ENCODE peak calls at places on chromosomes 7 and 10, in seven cellular contexts. N, K, B, W, G, X and P are unnamed samples.

GRCh38 chr10:129767751-129768150 is 196.3 kb downstream of the EBF3 start:
- DNase-seq in N (no peak), K (peak; percentile 47), B (no peak), W (no peak), G (no peak), X (no peak), P (no peak)

GRCh38 chr10:102431452-102432124 is 786 bp downstream of the CUEDC2 start:
- DNase-seq in N (no peak), K (no peak), B (no peak), W (no peak), G (no peak), X (peak; percentile 57), P (peak; percentile 59)

GRCh38 chr10:50999163-50999562 is 75.1 kb upstream of the PRKG1 start:
- DNase-seq in N (no peak), K (no peak), B (no peak), W (no peak), G (no peak), X (no peak), P (peak; percentile 42)

GRCh38 chr7:18590744-18591340 is 95.3 kb downstream of the HDAC9 start:
- DNase-seq in N (no peak), K (no peak), B (no peak), W (no peak), G (no peak), X (peak; percentile 87), P (peak; percentile 77)

GRCh38 chr10:120581496-120581895 is 124.5 kb downstream of the PLPP4 start:
- DNase-seq in N (no peak), K (no peak), B (no peak), W (no peak), G (no peak), X (no peak), P (no peak)

GRCh38 chr7:38367301-38367700 is 93.9 kb upstream of the TARP start:
- DNase-seq in N (no peak), K (no peak), B (no peak), W (no peak), G (no peak), X (no peak), P (peak; percentile 13)

GRCh38 chr7:155453296-155454182 is 4.4 kb upstream of the EN2 start:
- DNase-seq in N (no peak), K (no peak), B (no peak), W (peak; percentile 50), G (no peak), X (no peak), P (no peak)

GRCh38 chr7:24884401-24884800 is 95.6 kb downstream of the OSBPL3 start:
- DNase-seq in N (no peak), K (no peak), B (no peak), W (no peak), G (no peak), X (peak; percentile 18), P (no peak)

GRCh38 chr10:97015199-97015693 is 170.5 kb downstream of the SLIT1 start:
- DNase-seq in N (no peak), K (no peak), B (no peak), W (no peak), G (no peak), X (no peak), P (no peak)

GRCh38 chr10:15864419-15864818 is 4.1 kb upstream of the MINDY3 start:
- DNase-seq in N (no peak), K (no peak), B (no peak), W (no peak), G (no peak), X (no peak), P (no peak)

GRCh38 chr10:123166618-123167017 is 12.4 kb downstream of the BUB3 start:
- DNase-seq in N (no peak), K (no peak), B (no peak), W (no peak), G (no peak), X (no peak), P (no peak)

GRCh38 chr10:122140941-122141623 is 130.0 kb upstream of the BTBD16 start:
- DNase-seq in N (peak; percentile 92), K (peak; percentile 98), B (peak; percentile 76), W (no peak), G (no peak), X (peak; percentile 91), P (peak; percentile 93)

DNA sequence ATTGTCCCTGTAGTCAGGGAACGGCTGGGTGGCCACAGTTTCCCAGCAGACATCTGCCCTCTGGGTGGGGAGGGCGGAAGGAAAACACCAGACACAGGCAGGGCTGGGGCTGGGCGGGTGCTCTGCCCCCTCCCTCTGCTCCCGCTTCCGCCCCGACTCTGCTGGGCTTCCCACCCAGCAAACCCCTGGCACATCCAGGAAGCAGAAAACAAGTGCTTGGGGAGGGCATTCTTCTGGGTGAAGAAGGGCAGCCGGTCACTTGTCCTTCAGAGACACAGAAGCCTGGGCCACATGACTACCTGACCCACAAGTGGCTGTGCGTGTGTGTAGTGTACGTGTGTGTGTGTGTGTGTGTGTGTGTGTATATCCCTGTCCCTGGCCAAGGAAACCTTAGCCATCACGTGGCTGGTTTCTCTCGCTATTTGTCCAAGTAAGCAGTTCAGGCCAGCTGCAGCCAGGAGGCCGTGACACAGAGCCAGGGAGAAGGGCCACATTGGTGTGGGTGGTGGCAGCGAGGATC is 77.9 kb downstream of the ZMIZ1 start:
- DNase-seq in N (peak; percentile 80), K (peak; percentile 91), B (peak; percentile 81), W (no peak), G (no peak), X (no peak), P (no peak)
- H3K4me3 ChIP-seq in N (no peak overlapping the region), K (no peak overlapping the region), B (no peak overlapping the region), W (no peak overlapping the region), G (peak overlapping the region; percentile 28), X (no peak overlapping the region), P (no peak overlapping the region)

DNA sequence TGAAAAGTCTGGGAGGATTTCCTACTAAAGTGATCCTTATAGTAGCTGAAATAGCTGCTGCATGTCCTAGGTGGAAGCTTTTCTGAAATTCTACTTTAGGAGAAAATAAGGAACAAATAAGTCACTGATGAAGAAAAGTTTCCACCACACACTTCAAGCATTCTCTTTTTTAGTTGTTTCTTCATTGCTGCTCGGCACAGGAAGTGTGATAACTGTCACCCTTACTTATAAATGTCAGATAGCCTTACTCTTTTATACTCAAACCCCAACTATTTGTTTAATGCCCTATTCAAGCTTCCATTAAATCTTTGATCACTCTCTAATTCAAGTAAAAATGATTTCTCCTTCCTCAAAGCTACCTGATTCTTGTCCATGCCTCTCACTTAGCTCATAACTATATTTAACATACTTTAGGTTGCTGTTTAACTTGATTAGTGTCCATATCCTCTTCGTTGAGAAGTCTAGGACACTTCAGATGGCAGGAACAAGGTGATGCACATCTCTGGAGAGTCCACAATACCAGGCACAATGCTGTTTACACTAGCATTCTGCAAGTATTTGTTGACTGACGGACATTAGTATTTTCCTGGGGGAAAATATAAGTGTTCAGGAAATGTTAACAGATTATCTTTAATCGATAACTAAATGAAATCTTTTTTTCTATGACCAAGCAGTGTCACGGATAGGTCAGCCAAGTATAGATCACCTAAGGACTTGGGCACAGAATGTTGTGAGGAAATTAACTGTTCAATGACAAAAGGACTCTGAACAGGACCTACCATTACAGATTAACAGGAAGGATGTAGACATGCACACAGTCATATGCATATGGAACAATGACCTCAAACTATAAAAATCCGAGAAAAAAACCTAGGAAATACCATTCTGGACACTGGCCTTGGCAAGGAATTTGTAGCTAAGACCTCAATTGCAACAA is 67.4 kb downstream of the ZNF438 start:
- DNase-seq in N (no peak), K (no peak), B (no peak), W (no peak), G (no peak), X (no peak), P (no peak)
- H3K4me3 ChIP-seq in N (no peak overlapping the region), K (no peak overlapping the region), B (no peak overlapping the region), W (no peak overlapping the region), G (no peak overlapping the region), X (no peak overlapping the region), P (no peak overlapping the region)

DNA sequence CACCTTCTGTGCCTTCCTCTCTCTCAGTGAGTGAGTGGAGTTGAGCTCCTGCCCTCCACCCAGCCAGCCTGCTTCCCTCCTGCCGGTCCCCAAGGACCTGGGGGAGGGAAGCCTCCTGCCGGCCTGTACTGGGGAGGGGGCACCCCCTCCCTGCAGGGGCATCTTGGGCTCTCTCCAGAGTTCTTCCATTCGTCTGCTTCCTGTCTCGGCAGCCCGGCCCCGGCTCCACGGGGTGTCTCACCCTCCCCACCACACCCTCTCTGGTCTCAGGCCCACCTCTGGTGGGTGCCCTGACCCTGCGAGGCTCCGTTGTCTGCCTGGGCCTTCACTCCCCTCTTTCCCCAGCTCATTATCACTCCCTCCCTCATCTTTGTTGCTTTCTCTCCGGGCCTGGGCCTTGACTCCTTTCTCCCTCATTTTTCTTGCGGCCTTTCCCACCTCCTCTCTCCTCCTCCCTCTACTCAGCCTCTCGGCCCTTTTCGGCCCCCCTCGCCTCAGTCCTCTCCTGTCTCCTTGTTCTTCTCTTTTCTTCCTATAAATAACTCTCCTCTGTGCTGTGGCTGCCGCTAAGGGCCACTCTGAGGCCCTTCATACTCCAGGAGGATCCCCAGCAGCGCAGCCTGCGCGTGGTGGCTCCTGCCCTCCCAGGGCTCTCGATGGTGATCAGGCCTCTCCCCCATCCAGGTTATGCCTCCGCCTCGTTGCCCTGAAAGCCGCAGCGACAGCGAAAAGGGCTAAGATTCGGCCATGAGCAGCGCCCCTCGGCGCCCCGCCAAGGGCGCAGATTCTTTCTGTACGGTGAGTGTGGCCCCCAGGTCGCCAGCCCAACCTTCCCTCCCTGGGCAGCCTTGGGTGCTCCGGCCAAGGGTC is 2.1 kb downstream of the SLC4A2 start:
- DNase-seq in N (no peak), K (no peak), B (no peak), W (no peak), G (no peak), X (peak; percentile 52), P (peak; percentile 28)
- H3K4me3 ChIP-seq in N (no peak overlapping the region), K (peak overlapping the region; percentile 65), B (no peak overlapping the region), W (peak overlapping the region; percentile 75), G (no peak overlapping the region), X (peak overlapping the region; percentile 77), P (peak overlapping the region; percentile 80)

GRCh38 chr7:44380831-44381493 is 55.6 kb upstream of the CAMK2B start:
- DNase-seq in N (peak; percentile 5), K (peak; percentile 52), B (no peak), W (no peak), G (no peak), X (peak; percentile 56), P (peak; percentile 56)

GRCh38 chr7:44382459-44383300 is 57.3 kb upstream of the CAMK2B start:
- DNase-seq in N (peak; percentile 14), K (peak; percentile 63), B (no peak), W (no peak), G (no peak), X (peak; percentile 34), P (peak; percentile 47)

GRCh38 chr7:44383566-44383965 is 58.2 kb upstream of the CAMK2B start:
- DNase-seq in N (peak; percentile 8), K (peak; percentile 75), B (no peak), W (no peak), G (no peak), X (peak; percentile 69), P (peak; percentile 84)

GRCh38 chr7:44380179-44380830 is 54.9 kb upstream of the CAMK2B start:
- DNase-seq in N (no peak), K (peak; percentile 35), B (no peak), W (no peak), G (no peak), X (no peak), P (no peak)

DNA sequence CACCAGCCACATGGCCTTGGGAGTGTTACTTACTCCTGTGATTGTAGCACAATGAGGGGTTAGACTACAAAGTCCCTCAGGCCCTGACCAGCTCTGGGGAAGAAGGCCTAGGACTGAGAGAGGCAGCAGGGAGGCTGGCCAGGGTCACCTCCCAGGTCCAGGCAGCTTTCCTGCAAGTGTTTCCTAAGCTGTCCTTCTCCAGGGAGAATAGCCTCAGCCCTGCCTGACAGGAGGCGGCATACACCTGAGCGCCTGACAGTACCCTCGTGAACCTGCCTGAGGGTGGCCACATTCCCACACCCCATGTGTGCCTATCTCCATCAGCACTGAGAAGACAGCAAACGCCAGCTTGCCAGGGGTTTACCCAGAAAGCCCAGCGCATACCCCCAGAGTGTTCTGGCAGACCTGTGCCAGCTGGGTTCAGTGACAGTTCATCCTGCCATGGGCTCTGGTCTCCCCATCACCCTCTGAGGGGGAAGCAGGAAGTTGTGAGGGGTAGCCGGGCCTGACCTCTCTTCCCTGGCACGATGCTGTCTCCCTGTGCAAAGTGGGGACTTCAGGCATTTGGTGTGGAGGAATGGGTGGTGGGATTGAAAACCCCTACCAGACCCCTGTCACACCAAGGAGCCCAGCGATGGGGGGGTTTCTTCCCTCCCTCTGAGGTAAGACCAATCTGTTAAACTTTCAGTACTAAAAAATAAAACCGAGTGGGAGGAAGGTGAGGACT is 56.3 kb upstream of the CAMK2B start:
- DNase-seq in N (peak; percentile 3), K (peak; percentile 51), B (no peak), W (no peak), G (no peak), X (no peak), P (no peak)
- H3K4me3 ChIP-seq in N (no peak overlapping the region), K (no peak overlapping the region), B (no peak overlapping the region), W (no peak overlapping the region), G (no peak overlapping the region), X (no peak overlapping the region), P (no peak overlapping the region)